ENCODE peak calls at places on chromosome 10, in nine cellular contexts. E is GM13976, Y is choroid plexus epithelial cell, D is endothelial cell, T is fibroblast of pulmonary artery, Q is K562, A is AG04450, I is AG09319, N is GM13977. C is an unnamed sample.

GRCh38 chr10:37700886-37701780 is 156.3 kb downstream of the ZNF248 start:
- DNase-seq in E (no peak), Y (no peak), D (no peak), T (no peak), Q (no peak), A (no peak), I (no peak), N (no peak), C (no peak)

GRCh38 chr10:10528563-10528910 is 489.1 kb upstream of the CELF2 start:
- DNase-seq in E (no peak), Y (peak), D (no peak), T (peak), Q (no peak), A (no peak), I (no peak), N (no peak), C (no peak)

GRCh38 chr10:128416231-128416630 is 290.0 kb upstream of the MKI67 start:
- DNase-seq in E (no peak), Y (no peak), D (no peak), T (no peak), Q (no peak), A (no peak), I (no peak), N (no peak), C (no peak)

GRCh38 chr10:113177163-113177935 is 227.3 kb downstream of the TCF7L2 start:
- DNase-seq in E (no peak), Y (no peak), D (no peak), T (no peak), Q (no peak), A (no peak), I (no peak), N (no peak), C (no peak)

GRCh38 chr10:108393111-108393510 is 1228.6 kb upstream of the SORCS1 start:
- DNase-seq in E (no peak), Y (peak), D (no peak), T (no peak), Q (no peak), A (no peak), I (peak), N (no peak), C (no peak)

GRCh38 chr10:18460061-18460460 is 191.3 kb downstream of the NSUN6 start:
- DNase-seq in E (no peak), Y (no peak), D (no peak), T (no peak), Q (no peak), A (no peak), I (no peak), N (no peak), C (no peak)

GRCh38 chr10:124736491-124737136 is 7.6 kb downstream of the FAM53B start:
- DNase-seq in E (no peak), Y (peak), D (no peak), T (peak), Q (no peak), A (peak), I (no peak), N (no peak), C (no peak)

GRCh38 chr10:22022257-22023051 is 18.9 kb upstream of the DNAJC1 start:
- DNase-seq in E (no peak), Y (no peak), D (no peak), T (peak), Q (peak), A (no peak), I (no peak), N (no peak), C (no peak)

GRCh38 chr10:23096814-23097549 is 1.6 kb downstream of the MSRB2 start:
- DNase-seq in E (no peak), Y (peak), D (no peak), T (peak), Q (peak), A (peak), I (no peak), N (no peak), C (no peak)

GRCh38 chr10:111872591-111872990 is 311.0 kb downstream of the GPAM start:
- DNase-seq in E (no peak), Y (no peak), D (no peak), T (no peak), Q (no peak), A (no peak), I (no peak), N (no peak), C (no peak)

GRCh38 chr10:102067091-102067916 is 2.2 kb downstream of the HPS6 start:
- DNase-seq in E (no peak), Y (no peak), D (no peak), T (no peak), Q (no peak), A (no peak), I (no peak), N (no peak), C (no peak)
- TF ChIP-seq CTCF in E (no peak), Y (no peak), D (no peak), T (no peak), Q (no peak), A (no peak), I (no peak), N (no peak), C (no peak)

GRCh38 chr10:70444613-70445222 is 3.2 kb upstream of the NODAL start:
- DNase-seq in E (no peak), Y (no peak), D (no peak), T (no peak), Q (no peak), A (no peak), I (no peak), N (no peak), C (no peak)

GRCh38 chr10:70441877-70442205 is 360 bp upstream of the NODAL start:
- DNase-seq in E (no peak), Y (no peak), D (no peak), T (no peak), Q (no peak), A (no peak), I (no peak), N (no peak), C (no peak)

GRCh38 chr10:70442332-70442988 is 979 bp upstream of the NODAL start:
- DNase-seq in E (no peak), Y (no peak), D (no peak), T (no peak), Q (no peak), A (no peak), I (no peak), N (no peak), C (no peak)

GRCh38 chr10:70448236-70448635 is 6.8 kb upstream of the NODAL start:
- DNase-seq in E (no peak), Y (no peak), D (no peak), T (no peak), Q (no peak), A (no peak), I (no peak), N (no peak), C (no peak)

GRCh38 chr10:70445718-70446485 is 4.4 kb upstream of the NODAL start:
- DNase-seq in E (no peak), Y (peak), D (no peak), T (peak), Q (no peak), A (peak), I (no peak), N (no peak), C (no peak)
- TF ChIP-seq CTCF in E (no peak), Y (no peak), D (no peak), T (no peak), Q (no peak), A (no peak), I (no peak), N (no peak), C (no peak)

GRCh38 chr10:44030132-44030531 is 354.8 kb downstream of the CXCL12 start:
- DNase-seq in E (peak), Y (no peak), D (no peak), T (no peak), Q (no peak), A (no peak), I (no peak), N (peak), C (peak)
- TF ChIP-seq CTCF in E (peak), Y (peak), D (no peak), T (no peak), Q (peak), A (no peak), I (no peak), N (peak), C (no peak)

DNA sequence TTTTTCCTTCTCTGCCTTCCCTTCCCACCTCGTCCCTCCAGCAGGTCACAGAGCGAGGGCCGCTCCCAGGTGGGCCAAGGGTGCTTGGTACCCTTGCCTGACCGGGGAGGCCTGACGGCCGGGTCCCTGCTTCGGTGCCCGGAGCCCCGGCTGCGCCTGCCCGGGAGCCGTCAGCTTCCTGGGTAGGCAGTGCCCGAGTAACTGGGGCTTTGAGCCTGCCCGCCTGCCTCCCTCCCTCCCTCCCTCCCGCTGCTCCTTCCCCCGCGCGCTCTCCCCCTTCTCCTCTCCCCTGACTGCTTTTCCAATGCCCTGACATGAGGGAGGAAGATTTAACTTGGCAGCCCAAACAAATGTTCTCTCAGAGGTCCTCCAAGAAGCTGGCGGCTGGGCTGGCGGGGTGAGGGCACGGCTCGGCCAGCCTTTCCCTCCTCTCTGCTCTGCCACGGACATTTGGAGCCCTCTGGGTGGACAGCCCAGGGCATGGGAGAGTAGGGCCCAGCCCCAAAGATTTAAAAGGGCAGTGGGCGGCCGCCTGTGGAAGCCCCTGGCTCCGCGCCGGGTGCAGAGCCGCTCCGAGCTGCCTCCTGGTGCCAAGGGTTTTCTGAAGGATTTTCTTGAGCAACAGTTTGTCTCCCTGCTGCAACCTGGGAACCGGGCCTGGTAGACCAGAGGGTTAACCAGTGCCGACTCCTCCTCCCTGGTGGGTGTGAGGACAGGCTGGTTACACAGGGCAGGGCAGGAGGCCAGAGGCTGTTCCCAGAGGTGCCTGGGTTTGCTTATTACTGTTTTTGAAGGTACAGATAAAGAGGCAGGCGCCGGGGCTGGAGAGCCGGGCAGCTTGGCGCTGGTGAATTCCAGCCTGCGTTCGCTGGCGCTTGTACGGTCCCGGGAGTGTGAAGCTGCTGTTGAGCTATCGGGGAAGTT is 2.1 kb downstream of the ZMIZ1 start:
- DNase-seq in E (no peak), Y (peak), D (peak), T (peak), Q (no peak), A (no peak), I (peak), N (no peak), C (no peak)
- TF ChIP-seq CTCF in E (no peak), Y (peak), D (no peak), T (no peak), Q (no peak), A (no peak), I (no peak), N (no peak), C (no peak)

DNA sequence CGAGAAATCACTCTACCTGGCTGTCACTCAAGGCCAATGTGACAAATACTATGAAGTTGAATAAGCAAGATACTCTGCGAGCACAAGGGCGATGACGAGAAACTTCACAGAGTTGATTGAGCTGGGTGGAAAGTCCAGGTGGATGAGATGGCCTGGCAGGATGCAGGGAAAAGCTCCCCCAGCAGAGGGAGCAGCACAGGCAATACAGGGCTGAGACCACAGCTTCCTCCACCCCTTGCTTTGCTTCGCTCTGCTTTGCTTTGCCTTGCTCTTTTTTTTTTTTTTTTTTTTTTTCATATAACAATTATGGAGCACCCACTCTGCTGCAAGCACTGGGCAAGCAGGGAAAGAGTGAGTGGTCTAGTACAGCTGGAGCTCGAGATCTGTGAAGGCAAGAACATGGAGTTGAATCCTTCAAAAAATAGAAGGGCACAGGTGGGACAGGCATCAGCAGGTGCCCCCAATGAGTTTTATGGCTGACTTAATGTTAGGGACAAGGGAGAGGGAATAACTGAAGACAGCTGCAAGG is 88.3 kb downstream of the CABCOCO1 start:
- DNase-seq in E (peak), Y (peak), D (peak), T (peak), Q (peak), A (peak), I (no peak), N (peak), C (peak)
- TF ChIP-seq CTCF in E (peak), Y (peak), D (peak), T (peak), Q (peak), A (peak), I (peak), N (peak), C (peak)

DNA sequence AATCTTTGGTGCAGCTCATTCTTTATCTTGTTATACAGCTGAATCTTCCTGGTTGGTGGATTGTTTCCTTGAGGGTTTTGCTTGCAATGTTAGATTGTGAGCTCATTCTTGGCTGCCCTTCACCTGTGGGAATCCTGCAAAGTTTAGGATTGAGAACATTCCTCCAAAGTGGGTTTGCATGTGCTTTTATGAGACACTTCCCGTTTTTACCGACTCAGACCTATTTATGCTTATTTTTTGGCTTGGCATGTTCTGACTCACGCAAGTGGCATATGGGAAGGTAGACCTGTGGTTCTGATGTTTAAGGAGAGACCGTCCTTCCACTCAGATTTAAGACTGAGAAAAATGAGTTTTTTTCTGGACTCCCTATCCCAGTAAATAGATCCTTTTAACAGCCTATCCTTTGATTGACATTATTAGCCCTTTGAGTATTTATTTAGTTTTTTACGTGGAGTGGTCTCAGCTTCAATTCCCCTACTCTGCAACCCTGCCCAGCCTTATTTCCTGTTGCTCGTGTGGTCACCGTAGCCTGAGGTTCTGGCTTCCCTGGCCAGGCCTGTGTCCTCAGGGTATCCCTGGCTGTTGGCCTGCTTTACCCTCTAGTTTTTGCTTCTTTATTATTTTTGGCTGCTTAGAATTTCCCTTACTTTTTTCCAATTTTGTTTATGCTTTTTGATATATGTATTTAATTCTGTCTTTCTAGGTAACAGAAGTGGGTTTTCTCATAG is 13.4 kb upstream of the PRF1 start:
- DNase-seq in E (no peak), Y (no peak), D (no peak), T (no peak), Q (no peak), A (no peak), I (no peak), N (no peak), C (no peak)
- TF ChIP-seq CTCF in E (no peak), Y (no peak), D (no peak), T (no peak), Q (no peak), A (no peak), I (no peak), N (no peak), C (no peak)

GRCh38 chr10:90665905-90666662 is 191.8 kb downstream of the HTR7 start:
- DNase-seq in E (no peak), Y (no peak), D (no peak), T (no peak), Q (no peak), A (no peak), I (no peak), N (no peak), C (no peak)
- TF ChIP-seq CTCF in E (no peak), Y (no peak), D (no peak), T (no peak), Q (no peak), A (no peak), I (no peak), N (no peak), C (no peak)

GRCh38 chr10:132441818-132442217 is 44.8 kb downstream of the PWWP2B start:
- DNase-seq in E (no peak), Y (no peak), D (no peak), T (no peak), Q (no peak), A (no peak), I (no peak), N (no peak), C (no peak)

GRCh38 chr10:132442636-132443035 is 45.6 kb downstream of the PWWP2B start:
- DNase-seq in E (no peak), Y (no peak), D (no peak), T (no peak), Q (no peak), A (no peak), I (no peak), N (no peak), C (no peak)

GRCh38 chr10:132444877-132445351 is 47.9 kb downstream of the PWWP2B start:
- DNase-seq in E (no peak), Y (peak), D (no peak), T (no peak), Q (no peak), A (no peak), I (no peak), N (no peak), C (no peak)

GRCh38 chr10:132443998-132444876 is 47.2 kb downstream of the PWWP2B start:
- DNase-seq in E (no peak), Y (peak), D (no peak), T (no peak), Q (peak), A (no peak), I (no peak), N (no peak), C (no peak)

GRCh38 chr10:132443605-132443997 is 46.6 kb downstream of the PWWP2B start:
- DNase-seq in E (peak), Y (peak), D (no peak), T (no peak), Q (peak), A (no peak), I (no peak), N (peak), C (peak)
- TF ChIP-seq CTCF in E (peak), Y (peak), D (no peak), T (peak), Q (peak), A (peak), I (peak), N (peak), C (peak)

GRCh38 chr10:77296534-77297369 is 340.9 kb downstream of the KCNMA1 start:
- DNase-seq in E (no peak), Y (no peak), D (no peak), T (no peak), Q (no peak), A (no peak), I (no peak), N (no peak), C (no peak)
- TF ChIP-seq CTCF in E (no peak), Y (peak), D (peak), T (no peak), Q (no peak), A (peak), I (no peak), N (no peak), C (no peak)

GRCh38 chr10:73247509-73248258 is 629 bp upstream of the DNAJC9 start:
- DNase-seq in E (peak), Y (peak), D (no peak), T (no peak), Q (peak), A (peak), I (no peak), N (peak), C (peak)

GRCh38 chr10:73244866-73245477 is 2.1 kb downstream of the DNAJC9 start:
- DNase-seq in E (no peak), Y (peak), D (no peak), T (peak), Q (peak), A (no peak), I (no peak), N (no peak), C (no peak)

GRCh38 chr10:73246322-73246782 is 703 bp downstream of the DNAJC9 start:
- DNase-seq in E (no peak), Y (peak), D (no peak), T (no peak), Q (no peak), A (no peak), I (no peak), N (no peak), C (no peak)

GRCh38 chr10:73248259-73248724 is 1.2 kb upstream of the DNAJC9 start:
- DNase-seq in E (no peak), Y (no peak), D (no peak), T (no peak), Q (peak), A (no peak), I (no peak), N (no peak), C (no peak)

DNA sequence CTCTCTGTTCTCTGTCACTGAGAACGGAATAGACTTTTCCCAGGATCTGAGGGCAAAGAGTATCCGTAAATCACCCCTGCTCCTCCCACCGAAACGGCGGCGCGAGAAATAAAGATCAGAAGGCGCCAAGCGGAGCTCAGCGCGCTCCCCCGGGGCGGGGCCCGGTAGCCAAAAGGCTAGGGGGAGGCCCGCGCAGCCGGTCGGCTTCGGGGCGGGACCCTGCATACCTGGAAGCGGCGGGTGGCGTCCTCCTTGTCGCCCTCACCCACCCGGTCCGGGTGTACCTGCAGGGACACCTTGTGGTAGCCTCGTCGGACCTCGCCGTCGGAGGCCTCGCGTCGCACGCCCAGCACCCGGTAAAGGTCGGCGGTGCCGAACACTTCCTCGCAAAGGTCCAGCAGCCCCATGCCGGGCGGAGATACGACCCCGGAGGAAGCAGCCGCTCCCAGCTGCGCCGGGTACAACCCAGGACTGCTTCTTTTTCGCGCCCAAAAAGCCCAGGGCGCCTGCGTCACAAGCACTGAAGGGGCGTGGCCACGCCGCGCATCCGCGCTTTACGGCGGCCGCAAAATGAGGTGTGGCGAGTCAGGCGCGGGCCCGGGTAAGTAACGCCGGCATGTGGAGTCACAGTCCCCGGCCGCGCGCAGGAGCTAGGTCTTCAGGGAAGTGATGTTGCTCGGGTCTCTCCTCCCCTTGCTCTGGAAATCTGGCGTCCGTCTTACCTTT is at the start of gene DNAJC9:
- DNase-seq in E (peak), Y (peak), D (peak), T (peak), Q (peak), A (peak), I (peak), N (peak), C (peak)
- TF ChIP-seq CTCF in E (no peak), Y (no peak), D (no peak), T (no peak), Q (no peak), A (no peak), I (no peak), N (peak), C (no peak)